ENCODE peak calls at places on chromosome 14, in four cellular contexts. L is fibroblast of mammary gland, N is transverse colon, Y is thoracic aorta. K is an unnamed sample.

GRCh38 chr14:55088356-55088755 is 36.9 kb downstream of the MAPK1IP1L start:
- DNase-seq in Y (no peak), N (no peak), L (no peak), K (peak)

GRCh38 chr14:64296561-64296960 is 2.4 kb upstream of the ESR2 start:
- DNase-seq in N (no peak), Y (no peak), L (peak), K (no peak)

GRCh38 chr14:50904719-50905118 is 32.9 kb downstream of the ABHD12B start:
- DNase-seq in Y (no peak), L (no peak), N (no peak), K (no peak)

GRCh38 chr14:90388982-90389381 is 7.8 kb upstream of the CALM1 start:
- DNase-seq in N (no peak), Y (no peak), L (peak), K (no peak)

GRCh38 chr14:40417777-40418401 is 985.7 kb upstream of the FBXO33 start:
- DNase-seq in L (peak), N (no peak), Y (no peak), K (no peak)

GRCh38 chr14:68951051-68951797 is 27.9 kb downstream of the ACTN1 start:
- DNase-seq in L (peak), Y (peak), N (peak), K (peak)

GRCh38 chr14:89736866-89737265 is 217.7 kb downstream of the EFCAB11 start:
- DNase-seq in Y (no peak), L (no peak), N (no peak), K (no peak)

GRCh38 chr14:21227981-21228380 is 41.3 kb downstream of the HNRNPC start:
- DNase-seq in Y (no peak), N (no peak), L (no peak), K (no peak)

GRCh38 chr14:82046512-82047226 is 513.0 kb upstream of the SEL1L start:
- DNase-seq in Y (no peak), N (no peak), L (no peak), K (no peak)

GRCh38 chr14:28375295-28375694 is 391.3 kb upstream of the FOXG1 start:
- DNase-seq in Y (no peak), L (peak), N (no peak), K (no peak)

GRCh38 chr14:22118894-22119477 is 445.4 kb upstream of the OR4E1 start:
- DNase-seq in N (no peak), L (no peak), Y (no peak), K (no peak)

GRCh38 chr14:49467091-49467490 is 119.1 kb downstream of the RPS29 start:
- DNase-seq in N (no peak), L (no peak), Y (no peak), K (no peak)

GRCh38 chr14:23633160-23633701 is 2.9 kb upstream of the DHRS2 start:
- DNase-seq in N (no peak), L (no peak), Y (no peak), K (no peak)

GRCh38 chr14:94079891-94080605 is 954 bp downstream of the DDX24 start:
- DNase-seq in N (no peak), L (peak), Y (no peak), K (no peak)

GRCh38 chr14:94077823-94078222 is 3.2 kb downstream of the DDX24 start:
- DNase-seq in Y (no peak), L (no peak), N (no peak), K (no peak)

GRCh38 chr14:94074534-94074933 is 6.5 kb downstream of the DDX24 start:
- DNase-seq in Y (no peak), L (no peak), N (no peak), K (no peak)

GRCh38 chr14:94075008-94075407 is 6.0 kb downstream of the DDX24 start:
- DNase-seq in N (no peak), L (no peak), Y (no peak), K (no peak)

DNA sequence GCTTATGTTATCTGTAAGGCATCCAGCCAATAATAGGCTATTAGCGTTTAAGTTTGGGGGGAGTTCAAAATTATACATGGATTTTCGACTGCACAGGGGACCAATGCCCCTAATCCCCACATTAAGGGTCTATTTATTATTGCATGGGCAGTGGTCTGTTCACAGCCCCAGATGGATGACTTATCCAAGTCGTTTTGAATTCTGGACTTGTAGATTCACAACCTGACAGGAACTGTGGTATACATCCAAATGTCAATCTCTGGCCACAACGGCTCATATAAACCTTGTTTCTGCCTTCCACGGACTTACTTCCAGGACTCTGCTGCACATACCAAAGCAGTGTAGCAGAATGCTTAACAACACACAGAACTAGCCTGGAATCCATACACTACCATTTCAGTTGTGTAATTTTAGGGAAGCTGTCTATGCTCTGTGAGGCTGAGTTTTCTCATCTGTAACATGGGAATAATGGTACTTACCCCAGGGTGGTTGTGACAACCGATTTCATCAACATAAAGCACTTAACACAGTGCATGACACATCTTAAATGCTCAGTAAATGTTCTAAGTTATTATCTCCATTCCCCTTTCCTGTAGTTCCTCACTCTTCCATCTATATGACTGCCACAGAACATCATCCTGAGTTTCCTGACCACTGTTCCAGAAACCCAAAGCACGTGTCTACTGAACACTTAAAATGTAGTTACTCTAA is 3.7 kb downstream of the DDX24 start:
- DNase-seq in L (no peak), N (no peak), Y (no peak), K (no peak)
- H3K4me3 ChIP-seq in L (no peak), N (no peak), Y (peak), K (no peak)

GRCh38 chr14:105491366-105492006 is 440 bp downstream of the TEDC1 start:
- DNase-seq in Y (no peak), L (peak), N (peak), K (peak)

GRCh38 chr14:105490318-105490571 is 801 bp upstream of the TEDC1 start:
- DNase-seq in L (no peak), N (peak), Y (no peak), K (peak)

GRCh38 chr14:105489607-105490317 is 1.3 kb upstream of the TEDC1 start:
- DNase-seq in N (peak), Y (no peak), L (peak), K (peak)

GRCh38 chr14:105492051-105492965 is 1.3 kb downstream of the TEDC1 start:
- DNase-seq in Y (no peak), N (no peak), L (no peak), K (peak)

DNA sequence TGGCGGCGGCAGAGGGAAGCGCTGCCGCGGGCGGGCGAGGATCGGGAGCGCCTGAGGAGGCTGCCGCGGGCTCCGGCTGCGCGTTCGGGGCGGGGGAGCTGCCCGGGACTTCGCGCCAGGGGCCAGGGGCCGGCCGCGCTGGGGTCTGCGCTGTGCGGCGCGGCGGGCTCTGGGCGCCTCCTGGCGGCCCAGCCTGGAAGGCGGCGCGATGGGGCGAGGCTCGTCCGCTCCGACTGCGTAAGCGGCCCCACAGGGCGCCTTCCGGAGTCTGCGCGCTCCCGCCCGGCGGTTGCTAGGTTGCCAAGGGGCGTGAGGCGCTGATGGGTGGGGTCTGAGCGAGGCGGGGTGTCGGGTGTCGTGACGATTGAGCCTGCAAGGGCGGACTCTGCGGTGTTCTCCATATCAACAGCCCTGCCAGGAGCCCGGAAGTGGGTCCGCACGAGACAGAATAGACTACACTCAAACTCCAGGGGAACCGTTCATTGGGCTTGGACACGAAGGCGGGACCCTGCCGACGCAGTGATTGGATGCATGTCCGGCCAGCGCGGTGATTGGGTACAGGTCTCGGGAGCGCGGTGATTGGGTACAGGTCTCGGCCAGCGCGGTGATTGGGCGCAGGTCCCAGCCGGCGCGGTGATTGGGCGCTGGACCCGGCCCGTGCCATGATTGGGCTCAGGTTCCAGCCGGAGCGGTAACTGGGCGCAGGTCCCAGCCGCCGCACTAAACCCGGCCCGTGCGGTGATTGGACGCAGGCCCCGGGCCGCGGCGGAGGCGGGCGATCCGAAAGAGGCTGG is at the start of gene TEDC1:
- DNase-seq in Y (peak), N (peak), L (peak), K (peak)
- TF ChIP-seq CTCF in Y (peak), N (peak), L (no peak), K (peak)

DNA sequence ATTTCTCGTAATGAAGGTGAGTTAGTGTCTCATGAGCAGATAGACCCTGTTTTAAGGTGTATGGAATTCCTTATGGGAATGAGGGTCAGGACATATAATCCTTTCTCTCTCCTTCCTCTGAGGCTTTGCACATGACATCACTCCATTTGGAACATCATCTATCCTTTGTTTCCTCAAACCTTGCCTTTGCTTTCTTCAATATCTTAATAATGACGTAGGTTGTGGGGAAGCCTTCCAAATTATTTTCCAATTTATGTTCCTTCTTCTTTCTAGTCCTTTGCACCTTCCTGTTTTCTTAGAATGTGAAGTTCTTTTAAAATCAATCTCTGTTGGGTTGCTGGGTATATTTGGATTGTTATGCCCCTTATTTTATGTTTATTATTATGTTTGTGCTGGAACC is 502.9 kb upstream of the STXBP6 start:
- DNase-seq in L (no peak), Y (no peak), N (no peak), K (no peak)
- H3K4me3 ChIP-seq in L (no peak), Y (no peak), N (no peak), K (no peak)

DNA sequence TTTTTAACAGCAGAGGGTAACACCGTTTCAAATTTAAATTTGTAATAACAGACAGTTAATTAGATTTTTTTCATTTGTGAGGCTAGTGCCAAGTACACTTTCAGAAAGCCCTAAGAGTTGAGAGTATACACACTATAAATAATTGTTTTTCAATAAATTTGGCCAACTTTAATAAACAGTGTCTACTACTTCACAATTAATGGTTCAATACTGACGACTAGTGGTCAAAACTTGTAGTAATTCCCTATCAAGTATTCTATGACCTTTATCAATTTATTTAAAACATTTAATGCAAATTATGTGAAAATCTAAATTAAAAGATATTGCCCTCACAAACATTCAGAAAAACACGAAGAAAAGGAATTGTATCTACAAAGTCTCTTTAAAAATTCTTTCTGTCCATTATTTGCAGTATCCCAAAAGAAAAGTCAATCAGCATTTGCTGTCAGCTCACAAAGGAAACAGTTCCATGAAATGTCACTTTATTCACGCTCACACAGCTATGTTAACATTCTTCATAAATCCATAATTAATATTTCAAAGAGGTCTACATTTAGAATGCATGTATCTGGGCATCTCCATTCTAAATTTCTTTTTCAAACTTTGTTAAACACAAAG is 91.2 kb downstream of the CEP128 start:
- DNase-seq in Y (no peak), L (peak), N (no peak), K (no peak)
- TF ChIP-seq CTCF in Y (peak), L (peak), N (peak), K (no peak)

DNA sequence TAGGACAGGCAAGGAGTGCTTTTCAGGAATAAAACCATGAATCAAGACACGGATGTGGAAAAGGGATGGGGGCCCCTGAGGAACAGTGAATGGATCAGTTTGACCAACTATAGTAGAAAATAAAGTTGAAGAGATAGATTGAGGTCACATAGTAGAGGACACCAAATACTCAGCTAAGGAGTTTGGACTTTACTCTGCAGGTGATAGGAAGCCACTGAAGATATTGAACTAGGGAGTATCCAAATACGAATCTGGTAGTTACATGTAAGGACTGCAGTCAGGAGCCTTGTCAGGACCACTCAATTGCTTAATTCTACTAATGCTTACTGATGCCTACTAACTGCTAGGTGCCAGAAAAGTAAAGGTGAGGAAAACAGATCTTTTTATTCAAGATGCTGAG is 20.4 kb downstream of the ENTPD5 start:
- DNase-seq in Y (no peak), N (no peak), L (no peak), K (no peak)
- H3K4me3 ChIP-seq in Y (no peak), N (no peak), L (no peak), K (no peak)

GRCh38 chr14:75971509-75971908 is 10.3 kb downstream of the TGFB3 start:
- DNase-seq in L (no peak), Y (no peak), N (no peak), K (peak)

GRCh38 chr14:75969126-75969525 is 12.7 kb downstream of the TGFB3 start:
- DNase-seq in N (no peak), L (peak), Y (no peak), K (no peak)

GRCh38 chr14:75969891-75970290 is 11.9 kb downstream of the TGFB3 start:
- DNase-seq in Y (no peak), L (peak), N (no peak), K (peak)

GRCh38 chr14:75972729-75973480 is 8.9 kb downstream of the TGFB3 start:
- DNase-seq in Y (no peak), L (no peak), N (no peak), K (peak)

DNA sequence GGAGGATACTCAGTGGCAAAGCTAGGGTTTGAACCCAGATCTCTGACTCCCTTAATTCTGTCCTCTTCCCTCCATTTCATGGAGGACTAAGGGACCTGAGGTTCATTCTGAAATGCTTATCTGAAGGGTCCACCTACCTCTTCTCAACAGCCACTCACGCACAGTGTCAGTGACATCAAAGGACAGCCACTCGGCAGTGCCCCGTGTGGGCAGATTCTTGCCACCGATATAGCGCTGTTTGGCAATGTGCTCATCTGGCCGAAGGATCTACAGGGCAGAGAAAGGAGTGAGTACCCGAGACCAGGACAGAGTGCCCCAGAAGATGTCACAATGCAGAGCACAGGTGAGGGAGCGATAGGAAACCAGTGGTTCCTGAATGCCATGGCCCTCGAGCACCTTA is 10.8 kb downstream of the TGFB3 start:
- DNase-seq in L (no peak), Y (no peak), N (no peak), K (no peak)
- TF ChIP-seq CTCF in L (no peak), Y (no peak), N (no peak), K (no peak)

DNA sequence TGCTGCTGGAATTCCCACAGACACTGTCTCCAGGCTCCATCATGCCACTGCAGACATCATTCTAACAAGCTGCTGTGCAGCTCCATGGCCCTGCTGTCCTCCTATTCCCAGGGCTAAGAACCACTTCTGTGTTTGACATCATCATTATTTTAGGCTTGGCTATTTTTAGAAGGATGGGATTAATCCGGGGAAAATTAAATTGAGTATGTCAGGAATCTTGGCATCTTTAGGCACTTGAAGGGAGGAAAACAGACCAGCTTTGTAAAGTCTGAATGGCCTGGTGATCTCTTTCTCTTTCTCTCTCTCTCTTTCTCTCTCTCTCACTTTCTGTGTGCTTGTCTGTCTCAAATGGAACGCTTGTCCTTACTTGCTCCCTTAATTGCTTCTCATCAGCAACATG is 568.3 kb upstream of the FLRT2 start:
- DNase-seq in N (no peak), L (no peak), Y (no peak), K (no peak)
- H3K4me3 ChIP-seq in N (no peak), L (no peak), Y (no peak), K (no peak)

DNA sequence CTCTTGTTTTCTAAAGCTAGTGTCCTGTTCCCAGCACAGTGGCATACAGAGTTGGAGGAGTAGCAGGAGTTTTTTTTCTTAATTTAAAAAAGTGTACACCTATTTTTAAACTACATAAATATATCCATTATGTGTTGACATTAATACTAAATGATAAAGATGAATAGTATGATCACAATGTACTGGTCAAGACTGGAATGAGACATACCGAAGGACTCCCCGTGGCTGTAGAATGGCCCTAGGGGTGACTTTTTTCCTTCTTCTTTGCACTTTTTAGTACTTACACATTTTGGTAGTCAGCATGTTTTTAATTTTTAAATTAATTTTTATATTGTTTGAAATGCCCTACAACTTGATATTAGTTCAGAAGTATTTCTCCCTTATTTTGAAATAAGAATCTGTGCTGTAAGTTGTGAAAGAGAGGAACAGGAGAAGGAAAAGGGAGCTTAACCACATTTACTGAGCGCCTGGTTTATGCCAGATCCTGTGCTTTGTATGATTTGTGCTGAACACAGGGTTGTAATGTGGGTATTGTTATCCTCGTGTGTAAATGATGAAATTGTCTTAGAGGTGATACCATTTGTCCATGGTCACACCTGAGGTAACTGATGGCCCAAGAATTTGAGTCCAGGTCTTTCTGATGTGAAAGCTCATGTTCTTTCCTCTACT is 136.5 kb downstream of the TGFB3 start:
- DNase-seq in L (no peak), Y (no peak), N (no peak), K (no peak)
- TF ChIP-seq CTCF in L (no peak), Y (no peak), N (no peak), K (no peak)